ENCODE peak calls at places on chromosome 6, in eight cellular contexts. One of them, this sample, is unnamed.

GRCh38 chr6:4395386-4395785 is 260.0 kb upstream of the ECI2 start:
- DNase-seq in SW480: no peak
- DNase-seq in GOT3: no peak
- DNase-seq in activated CD4-positive, alpha-beta memory T cell treated with anti-CD3 and anti-CD28 coated beads, Interleukin-2, amount 10 ng/mL, durations not matched to agents 7 days and 5 days: no peak
- DNase-seq in amniotic stem cell: no peak
- DNase-seq in iris pigment epithelial cell: no peak
- DNase-seq in germinal center: no peak
- DNase-seq in posterior cingulate gyrus: no peak
- DNase-seq in this sample: no peak

GRCh38 chr6:1949533-1949932 is 295.9 kb downstream of the GMDS start:
- DNase-seq in activated CD4-positive, alpha-beta memory T cell treated with anti-CD3 and anti-CD28 coated beads, Interleukin-2, amount 10 ng/mL, durations not matched to agents 7 days and 5 days: no peak
- DNase-seq in GOT3: no peak
- DNase-seq in germinal center: no peak
- DNase-seq in amniotic stem cell: no peak
- DNase-seq in posterior cingulate gyrus: no peak
- DNase-seq in iris pigment epithelial cell: peak
- DNase-seq in SW480: no peak
- DNase-seq in this sample: no peak

GRCh38 chr6:44048277-44048676 is 79.0 kb downstream of the MRPL14 start:
- DNase-seq in SW480: no peak
- DNase-seq in germinal center: no peak
- DNase-seq in amniotic stem cell: no peak
- DNase-seq in iris pigment epithelial cell: no peak
- DNase-seq in activated CD4-positive, alpha-beta memory T cell treated with anti-CD3 and anti-CD28 coated beads, Interleukin-2, amount 10 ng/mL, durations not matched to agents 7 days and 5 days: no peak
- DNase-seq in GOT3: no peak
- DNase-seq in posterior cingulate gyrus: no peak
- DNase-seq in this sample: no peak

GRCh38 chr6:1995521-1996110 is 249.8 kb downstream of the GMDS start:
- DNase-seq in activated CD4-positive, alpha-beta memory T cell treated with anti-CD3 and anti-CD28 coated beads, Interleukin-2, amount 10 ng/mL, durations not matched to agents 7 days and 5 days: no peak
- DNase-seq in GOT3: no peak
- DNase-seq in germinal center: no peak
- DNase-seq in iris pigment epithelial cell: no peak
- DNase-seq in amniotic stem cell: no peak
- DNase-seq in SW480: no peak
- DNase-seq in posterior cingulate gyrus: no peak
- DNase-seq in this sample: no peak

GRCh38 chr6:158049055-158050028 is 67.7 kb downstream of the SYNJ2 start:
- DNase-seq in SW480: no peak
- DNase-seq in activated CD4-positive, alpha-beta memory T cell treated with anti-CD3 and anti-CD28 coated beads, Interleukin-2, amount 10 ng/mL, durations not matched to agents 7 days and 5 days: no peak
- DNase-seq in posterior cingulate gyrus: peak
- DNase-seq in germinal center: no peak
- DNase-seq in iris pigment epithelial cell: no peak
- DNase-seq in amniotic stem cell: no peak
- DNase-seq in GOT3: no peak
- DNase-seq in this sample: no peak

GRCh38 chr6:148445620-148446019 is 103.0 kb downstream of the SASH1 start:
- DNase-seq in GOT3: no peak
- DNase-seq in SW480: no peak
- DNase-seq in amniotic stem cell: no peak
- DNase-seq in activated CD4-positive, alpha-beta memory T cell treated with anti-CD3 and anti-CD28 coated beads, Interleukin-2, amount 10 ng/mL, durations not matched to agents 7 days and 5 days: no peak
- DNase-seq in posterior cingulate gyrus: no peak
- DNase-seq in germinal center: no peak
- DNase-seq in iris pigment epithelial cell: peak
- DNase-seq in this sample: no peak

GRCh38 chr6:51167468-51167867 is 348.8 kb downstream of the TFAP2B start:
- DNase-seq in iris pigment epithelial cell: no peak
- DNase-seq in amniotic stem cell: no peak
- DNase-seq in posterior cingulate gyrus: no peak
- DNase-seq in activated CD4-positive, alpha-beta memory T cell treated with anti-CD3 and anti-CD28 coated beads, Interleukin-2, amount 10 ng/mL, durations not matched to agents 7 days and 5 days: no peak
- DNase-seq in GOT3: no peak
- DNase-seq in SW480: no peak
- DNase-seq in germinal center: no peak
- DNase-seq in this sample: no peak

GRCh38 chr6:33904050-33904827 is 100.4 kb upstream of the MLN start:
- DNase-seq in posterior cingulate gyrus: no peak
- DNase-seq in activated CD4-positive, alpha-beta memory T cell treated with anti-CD3 and anti-CD28 coated beads, Interleukin-2, amount 10 ng/mL, durations not matched to agents 7 days and 5 days: peak
- DNase-seq in germinal center: no peak
- DNase-seq in GOT3: no peak
- DNase-seq in amniotic stem cell: no peak
- DNase-seq in iris pigment epithelial cell: no peak
- DNase-seq in SW480: no peak
- DNase-seq in this sample: no peak

GRCh38 chr6:40251609-40252008 is 317.3 kb upstream of the MOCS1 start:
- DNase-seq in iris pigment epithelial cell: no peak
- DNase-seq in posterior cingulate gyrus: no peak
- DNase-seq in GOT3: no peak
- DNase-seq in SW480: no peak
- DNase-seq in germinal center: no peak
- DNase-seq in activated CD4-positive, alpha-beta memory T cell treated with anti-CD3 and anti-CD28 coated beads, Interleukin-2, amount 10 ng/mL, durations not matched to agents 7 days and 5 days: no peak
- DNase-seq in amniotic stem cell: no peak
- DNase-seq in this sample: no peak

GRCh38 chr6:42771741-42772100 is 10.1 kb upstream of the BICRAL start:
- DNase-seq in activated CD4-positive, alpha-beta memory T cell treated with anti-CD3 and anti-CD28 coated beads, Interleukin-2, amount 10 ng/mL, durations not matched to agents 7 days and 5 days: peak
- DNase-seq in GOT3: no peak
- DNase-seq in SW480: no peak
- DNase-seq in iris pigment epithelial cell: no peak
- DNase-seq in posterior cingulate gyrus: no peak
- DNase-seq in germinal center: peak
- DNase-seq in amniotic stem cell: no peak
- DNase-seq in this sample: no peak

GRCh38 chr6:9710574-9710973 is 704.3 kb downstream of the TFAP2A start:
- DNase-seq in SW480: no peak
- DNase-seq in iris pigment epithelial cell: no peak
- DNase-seq in activated CD4-positive, alpha-beta memory T cell treated with anti-CD3 and anti-CD28 coated beads, Interleukin-2, amount 10 ng/mL, durations not matched to agents 7 days and 5 days: no peak
- DNase-seq in posterior cingulate gyrus: no peak
- DNase-seq in germinal center: no peak
- DNase-seq in amniotic stem cell: no peak
- DNase-seq in GOT3: no peak
- DNase-seq in this sample: no peak

GRCh38 chr6:680204-680603 is 12.7 kb downstream of the EXOC2 start:
- DNase-seq in SW480: no peak
- DNase-seq in iris pigment epithelial cell: no peak
- DNase-seq in activated CD4-positive, alpha-beta memory T cell treated with anti-CD3 and anti-CD28 coated beads, Interleukin-2, amount 10 ng/mL, durations not matched to agents 7 days and 5 days: no peak
- DNase-seq in amniotic stem cell: no peak
- DNase-seq in GOT3: no peak
- DNase-seq in germinal center: no peak
- DNase-seq in posterior cingulate gyrus: no peak
- DNase-seq in this sample: no peak

GRCh38 chr6:112909781-112910180 is 562.7 kb downstream of the RFPL4B start:
- DNase-seq in amniotic stem cell: no peak
- DNase-seq in SW480: no peak
- DNase-seq in iris pigment epithelial cell: peak
- DNase-seq in germinal center: no peak
- DNase-seq in GOT3: no peak
- DNase-seq in posterior cingulate gyrus: no peak
- DNase-seq in activated CD4-positive, alpha-beta memory T cell treated with anti-CD3 and anti-CD28 coated beads, Interleukin-2, amount 10 ng/mL, durations not matched to agents 7 days and 5 days: no peak
- DNase-seq in this sample: no peak

GRCh38 chr6:28807682-28808280 is 116.0 kb downstream of the TRIM27 start:
- DNase-seq in amniotic stem cell: peak
- DNase-seq in germinal center: no peak
- DNase-seq in iris pigment epithelial cell: peak
- DNase-seq in activated CD4-positive, alpha-beta memory T cell treated with anti-CD3 and anti-CD28 coated beads, Interleukin-2, amount 10 ng/mL, durations not matched to agents 7 days and 5 days: no peak
- DNase-seq in posterior cingulate gyrus: no peak
- DNase-seq in GOT3: no peak
- DNase-seq in SW480: peak
- DNase-seq in this sample: no peak

GRCh38 chr6:156379946-156380707 is 397.1 kb upstream of the ARID1B start:
- DNase-seq in germinal center: no peak
- DNase-seq in GOT3: no peak
- DNase-seq in iris pigment epithelial cell: peak
- DNase-seq in amniotic stem cell: no peak
- DNase-seq in posterior cingulate gyrus: no peak
- DNase-seq in SW480: no peak
- DNase-seq in activated CD4-positive, alpha-beta memory T cell treated with anti-CD3 and anti-CD28 coated beads, Interleukin-2, amount 10 ng/mL, durations not matched to agents 7 days and 5 days: no peak
- DNase-seq in this sample: no peak

GRCh38 chr6:112252571-112253504 is 1.5 kb downstream of the LAMA4 start:
- DNase-seq in GOT3: no peak
- DNase-seq in germinal center: no peak
- DNase-seq in iris pigment epithelial cell: peak
- DNase-seq in activated CD4-positive, alpha-beta memory T cell treated with anti-CD3 and anti-CD28 coated beads, Interleukin-2, amount 10 ng/mL, durations not matched to agents 7 days and 5 days: no peak
- DNase-seq in amniotic stem cell: no peak
- DNase-seq in posterior cingulate gyrus: no peak
- DNase-seq in SW480: no peak
- DNase-seq in this sample: no peak

GRCh38 chr6:134453792-134454510 is 136.0 kb upstream of the SGK1 start:
- DNase-seq in germinal center: no peak
- DNase-seq in posterior cingulate gyrus: no peak
- DNase-seq in GOT3: no peak
- DNase-seq in SW480: no peak
- DNase-seq in iris pigment epithelial cell: no peak
- DNase-seq in amniotic stem cell: no peak
- DNase-seq in activated CD4-positive, alpha-beta memory T cell treated with anti-CD3 and anti-CD28 coated beads, Interleukin-2, amount 10 ng/mL, durations not matched to agents 7 days and 5 days: no peak
- DNase-seq in this sample: no peak

GRCh38 chr6:140850438-140850837 is 1282.3 kb upstream of the GJE1 start:
- DNase-seq in activated CD4-positive, alpha-beta memory T cell treated with anti-CD3 and anti-CD28 coated beads, Interleukin-2, amount 10 ng/mL, durations not matched to agents 7 days and 5 days: no peak
- DNase-seq in SW480: no peak
- DNase-seq in posterior cingulate gyrus: no peak
- DNase-seq in amniotic stem cell: peak
- DNase-seq in germinal center: no peak
- DNase-seq in GOT3: no peak
- DNase-seq in iris pigment epithelial cell: peak
- DNase-seq in this sample: no peak

GRCh38 chr6:72783667-72784066 is 161.8 kb downstream of the KCNQ5 start:
- DNase-seq in GOT3: no peak
- DNase-seq in posterior cingulate gyrus: no peak
- DNase-seq in activated CD4-positive, alpha-beta memory T cell treated with anti-CD3 and anti-CD28 coated beads, Interleukin-2, amount 10 ng/mL, durations not matched to agents 7 days and 5 days: no peak
- DNase-seq in SW480: no peak
- DNase-seq in germinal center: no peak
- DNase-seq in amniotic stem cell: no peak
- DNase-seq in iris pigment epithelial cell: peak
- DNase-seq in this sample: no peak

GRCh38 chr6:155033021-155033801 is 38.1 kb downstream of the TIAM2 start:
- DNase-seq in activated CD4-positive, alpha-beta memory T cell treated with anti-CD3 and anti-CD28 coated beads, Interleukin-2, amount 10 ng/mL, durations not matched to agents 7 days and 5 days: no peak
- DNase-seq in amniotic stem cell: no peak
- DNase-seq in iris pigment epithelial cell: no peak
- DNase-seq in posterior cingulate gyrus: no peak
- DNase-seq in SW480: no peak
- DNase-seq in GOT3: no peak
- DNase-seq in germinal center: no peak
- DNase-seq in this sample: no peak

GRCh38 chr6:153625089-153625488 is 414.0 kb upstream of the OPRM1 start:
- DNase-seq in GOT3: no peak
- DNase-seq in iris pigment epithelial cell: peak
- DNase-seq in germinal center: no peak
- DNase-seq in amniotic stem cell: no peak
- DNase-seq in posterior cingulate gyrus: no peak
- DNase-seq in SW480: no peak
- DNase-seq in activated CD4-positive, alpha-beta memory T cell treated with anti-CD3 and anti-CD28 coated beads, Interleukin-2, amount 10 ng/mL, durations not matched to agents 7 days and 5 days: no peak
- DNase-seq in this sample: no peak

GRCh38 chr6:63509652-63510352 is 62.5 kb upstream of the LOC128125822 start:
- DNase-seq in GOT3: no peak
- DNase-seq in amniotic stem cell: no peak
- DNase-seq in activated CD4-positive, alpha-beta memory T cell treated with anti-CD3 and anti-CD28 coated beads, Interleukin-2, amount 10 ng/mL, durations not matched to agents 7 days and 5 days: no peak
- DNase-seq in germinal center: no peak
- DNase-seq in iris pigment epithelial cell: peak
- DNase-seq in SW480: no peak
- DNase-seq in posterior cingulate gyrus: no peak
- DNase-seq in this sample: peak

GRCh38 chr6:39217177-39217864 is 12.0 kb downstream of the KCNK5 start:
- DNase-seq in posterior cingulate gyrus: peak
- DNase-seq in amniotic stem cell: no peak
- DNase-seq in germinal center: no peak
- DNase-seq in activated CD4-positive, alpha-beta memory T cell treated with anti-CD3 and anti-CD28 coated beads, Interleukin-2, amount 10 ng/mL, durations not matched to agents 7 days and 5 days: no peak
- DNase-seq in GOT3: peak
- DNase-seq in iris pigment epithelial cell: no peak
- DNase-seq in SW480: no peak
- DNase-seq in this sample: no peak

GRCh38 chr6:50333696-50334095 is 284.0 kb upstream of the DEFB112 start:
- DNase-seq in posterior cingulate gyrus: no peak
- DNase-seq in amniotic stem cell: no peak
- DNase-seq in SW480: no peak
- DNase-seq in iris pigment epithelial cell: no peak
- DNase-seq in activated CD4-positive, alpha-beta memory T cell treated with anti-CD3 and anti-CD28 coated beads, Interleukin-2, amount 10 ng/mL, durations not matched to agents 7 days and 5 days: no peak
- DNase-seq in germinal center: no peak
- DNase-seq in GOT3: no peak
- DNase-seq in this sample: no peak

GRCh38 chr6:12419626-12420272 is 129.6 kb downstream of the EDN1 start:
- DNase-seq in iris pigment epithelial cell: no peak
- DNase-seq in GOT3: no peak
- DNase-seq in posterior cingulate gyrus: no peak
- DNase-seq in amniotic stem cell: no peak
- DNase-seq in germinal center: no peak
- DNase-seq in SW480: peak
- DNase-seq in activated CD4-positive, alpha-beta memory T cell treated with anti-CD3 and anti-CD28 coated beads, Interleukin-2, amount 10 ng/mL, durations not matched to agents 7 days and 5 days: no peak
- DNase-seq in this sample: no peak

GRCh38 chr6:115750292-115750691 is 310.4 kb downstream of the FRK start:
- DNase-seq in iris pigment epithelial cell: no peak
- DNase-seq in amniotic stem cell: no peak
- DNase-seq in germinal center: no peak
- DNase-seq in SW480: no peak
- DNase-seq in posterior cingulate gyrus: no peak
- DNase-seq in GOT3: no peak
- DNase-seq in activated CD4-positive, alpha-beta memory T cell treated with anti-CD3 and anti-CD28 coated beads, Interleukin-2, amount 10 ng/mL, durations not matched to agents 7 days and 5 days: no peak
- DNase-seq in this sample: no peak

GRCh38 chr6:12001004-12001705 is 11.0 kb upstream of the HIVEP1 start:
- DNase-seq in GOT3: no peak
- DNase-seq in germinal center: no peak
- DNase-seq in SW480: no peak
- DNase-seq in posterior cingulate gyrus: no peak
- DNase-seq in activated CD4-positive, alpha-beta memory T cell treated with anti-CD3 and anti-CD28 coated beads, Interleukin-2, amount 10 ng/mL, durations not matched to agents 7 days and 5 days: no peak
- DNase-seq in amniotic stem cell: no peak
- DNase-seq in iris pigment epithelial cell: no peak
- DNase-seq in this sample: peak

GRCh38 chr6:168961257-168961656 is 292.4 kb downstream of the THBS2 start:
- DNase-seq in GOT3: no peak
- DNase-seq in amniotic stem cell: no peak
- DNase-seq in SW480: no peak
- DNase-seq in iris pigment epithelial cell: no peak
- DNase-seq in germinal center: no peak
- DNase-seq in activated CD4-positive, alpha-beta memory T cell treated with anti-CD3 and anti-CD28 coated beads, Interleukin-2, amount 10 ng/mL, durations not matched to agents 7 days and 5 days: no peak
- DNase-seq in posterior cingulate gyrus: no peak
- DNase-seq in this sample: no peak

GRCh38 chr6:13099771-13100170 is 228.6 kb downstream of the TBC1D7 start:
- DNase-seq in amniotic stem cell: no peak
- DNase-seq in GOT3: no peak
- DNase-seq in germinal center: no peak
- DNase-seq in activated CD4-positive, alpha-beta memory T cell treated with anti-CD3 and anti-CD28 coated beads, Interleukin-2, amount 10 ng/mL, durations not matched to agents 7 days and 5 days: no peak
- DNase-seq in iris pigment epithelial cell: no peak
- DNase-seq in posterior cingulate gyrus: no peak
- DNase-seq in SW480: no peak
- DNase-seq in this sample: no peak

GRCh38 chr6:112029045-112029822 is 24.7 kb upstream of the CCN6 start:
- DNase-seq in activated CD4-positive, alpha-beta memory T cell treated with anti-CD3 and anti-CD28 coated beads, Interleukin-2, amount 10 ng/mL, durations not matched to agents 7 days and 5 days: peak
- DNase-seq in germinal center: peak
- DNase-seq in iris pigment epithelial cell: peak
- DNase-seq in GOT3: no peak
- DNase-seq in SW480: peak
- DNase-seq in posterior cingulate gyrus: peak
- DNase-seq in amniotic stem cell: peak
- DNase-seq in this sample: peak

GRCh38 chr6:99821164-99821563 is 172.9 kb downstream of the MCHR2 start:
- DNase-seq in activated CD4-positive, alpha-beta memory T cell treated with anti-CD3 and anti-CD28 coated beads, Interleukin-2, amount 10 ng/mL, durations not matched to agents 7 days and 5 days: no peak
- DNase-seq in amniotic stem cell: no peak
- DNase-seq in posterior cingulate gyrus: no peak
- DNase-seq in SW480: no peak
- DNase-seq in iris pigment epithelial cell: no peak
- DNase-seq in germinal center: no peak
- DNase-seq in GOT3: no peak
- DNase-seq in this sample: no peak